ENCODE peak calls at places on chromosomes 7 and 10, in four cellular contexts. One of them, this sample, is unnamed.

GRCh38 chr7:36191292-36191920 is 38.4 kb downstream of the EEPD1 start:
- DNase-seq in hepatocyte: no peak
- DNase-seq in activated CD4-positive, alpha-beta T cell treated with anti-CD3 and anti-CD28 coated beads, Interleukin-2, amount 50 U/mL, for 48 hours: no peak
- DNase-seq in AG09309: peak
- DNase-seq in this sample: no peak

GRCh38 chr10:86632009-86632800 is 22.1 kb upstream of the OPN4 start:
- DNase-seq in hepatocyte: peak
- DNase-seq in activated CD4-positive, alpha-beta T cell treated with anti-CD3 and anti-CD28 coated beads, Interleukin-2, amount 50 U/mL, for 48 hours: no peak
- DNase-seq in AG09309: no peak
- DNase-seq in this sample: peak

GRCh38 chr10:36446873-36447272 is 678.5 kb upstream of the ANKRD30A start:
- DNase-seq in hepatocyte: peak
- DNase-seq in activated CD4-positive, alpha-beta T cell treated with anti-CD3 and anti-CD28 coated beads, Interleukin-2, amount 50 U/mL, for 48 hours: no peak
- DNase-seq in AG09309: no peak
- DNase-seq in this sample: peak

GRCh38 chr10:109894516-109894915 is 28.8 kb downstream of the XPNPEP1 start:
- DNase-seq in hepatocyte: no peak
- DNase-seq in activated CD4-positive, alpha-beta T cell treated with anti-CD3 and anti-CD28 coated beads, Interleukin-2, amount 50 U/mL, for 48 hours: no peak
- DNase-seq in AG09309: peak
- DNase-seq in this sample: no peak

GRCh38 chr10:31320179-31320597 is 1.2 kb downstream of the ZEB1 start:
- DNase-seq in hepatocyte: peak
- DNase-seq in activated CD4-positive, alpha-beta T cell treated with anti-CD3 and anti-CD28 coated beads, Interleukin-2, amount 50 U/mL, for 48 hours: peak
- DNase-seq in AG09309: no peak
- DNase-seq in this sample: peak

GRCh38 chr7:111730476-111731300 is 168.4 kb upstream of the IMMP2L start:
- DNase-seq in hepatocyte: peak
- DNase-seq in activated CD4-positive, alpha-beta T cell treated with anti-CD3 and anti-CD28 coated beads, Interleukin-2, amount 50 U/mL, for 48 hours: no peak
- DNase-seq in AG09309: no peak
- DNase-seq in this sample: peak

GRCh38 chr10:17181751-17182150 is 19.7 kb downstream of the TRDMT1 start:
- DNase-seq in hepatocyte: peak
- DNase-seq in activated CD4-positive, alpha-beta T cell treated with anti-CD3 and anti-CD28 coated beads, Interleukin-2, amount 50 U/mL, for 48 hours: no peak
- DNase-seq in AG09309: no peak
- DNase-seq in this sample: peak

GRCh38 chr10:74825371-74826141 is 844 bp upstream of the KAT6B start:
- DNase-seq in hepatocyte: peak
- DNase-seq in activated CD4-positive, alpha-beta T cell treated with anti-CD3 and anti-CD28 coated beads, Interleukin-2, amount 50 U/mL, for 48 hours: peak
- DNase-seq in AG09309: no peak
- DNase-seq in this sample: peak

GRCh38 chr7:127689194-127689772 is 37.3 kb downstream of the SND1 start:
- DNase-seq in hepatocyte: no peak
- DNase-seq in activated CD4-positive, alpha-beta T cell treated with anti-CD3 and anti-CD28 coated beads, Interleukin-2, amount 50 U/mL, for 48 hours: no peak
- DNase-seq in AG09309: no peak
- DNase-seq in this sample: no peak

GRCh38 chr10:20898851-20899250 is 1.7 kb upstream of the NEBL start:
- DNase-seq in hepatocyte: no peak
- DNase-seq in activated CD4-positive, alpha-beta T cell treated with anti-CD3 and anti-CD28 coated beads, Interleukin-2, amount 50 U/mL, for 48 hours: no peak
- DNase-seq in AG09309: no peak
- DNase-seq in this sample: no peak

GRCh38 chr7:143494622-143495021 is 16.9 kb downstream of the TAS2R41 start:
- DNase-seq in hepatocyte: no peak
- DNase-seq in activated CD4-positive, alpha-beta T cell treated with anti-CD3 and anti-CD28 coated beads, Interleukin-2, amount 50 U/mL, for 48 hours: no peak
- DNase-seq in AG09309: no peak
- DNase-seq in this sample: no peak

GRCh38 chr10:5151076-5151475 is 33.9 kb downstream of the AKR1C8 start:
- DNase-seq in hepatocyte: no peak
- DNase-seq in activated CD4-positive, alpha-beta T cell treated with anti-CD3 and anti-CD28 coated beads, Interleukin-2, amount 50 U/mL, for 48 hours: no peak
- DNase-seq in AG09309: no peak
- DNase-seq in this sample: no peak

GRCh38 chr10:92184977-92185376 is 105.9 kb downstream of the CPEB3 start:
- DNase-seq in hepatocyte: no peak
- DNase-seq in activated CD4-positive, alpha-beta T cell treated with anti-CD3 and anti-CD28 coated beads, Interleukin-2, amount 50 U/mL, for 48 hours: no peak
- DNase-seq in AG09309: no peak
- DNase-seq in this sample: no peak

GRCh38 chr7:1537631-1538412 is 7.3 kb downstream of the MAFK start:
- DNase-seq in hepatocyte: peak
- DNase-seq in activated CD4-positive, alpha-beta T cell treated with anti-CD3 and anti-CD28 coated beads, Interleukin-2, amount 50 U/mL, for 48 hours: no peak
- DNase-seq in AG09309: peak
- DNase-seq in this sample: peak

GRCh38 chr10:101022967-101023705 is 7.8 kb downstream of the PDZD7 start:
- DNase-seq in hepatocyte: no peak
- DNase-seq in activated CD4-positive, alpha-beta T cell treated with anti-CD3 and anti-CD28 coated beads, Interleukin-2, amount 50 U/mL, for 48 hours: no peak
- DNase-seq in AG09309: no peak
- DNase-seq in this sample: no peak

GRCh38 chr7:69757990-69758430 is 159.7 kb downstream of the AUTS2 start:
- DNase-seq in hepatocyte: no peak
- DNase-seq in activated CD4-positive, alpha-beta T cell treated with anti-CD3 and anti-CD28 coated beads, Interleukin-2, amount 50 U/mL, for 48 hours: no peak
- DNase-seq in AG09309: no peak
- DNase-seq in this sample: no peak

GRCh38 chr10:10332786-10333185 is 684.9 kb upstream of the CELF2 start:
- DNase-seq in hepatocyte: no peak
- DNase-seq in activated CD4-positive, alpha-beta T cell treated with anti-CD3 and anti-CD28 coated beads, Interleukin-2, amount 50 U/mL, for 48 hours: no peak
- DNase-seq in AG09309: no peak
- DNase-seq in this sample: no peak

GRCh38 chr10:106978746-106979145 is 185.8 kb downstream of the SORCS1 start:
- DNase-seq in hepatocyte: no peak
- DNase-seq in activated CD4-positive, alpha-beta T cell treated with anti-CD3 and anti-CD28 coated beads, Interleukin-2, amount 50 U/mL, for 48 hours: no peak
- DNase-seq in AG09309: no peak
- DNase-seq in this sample: no peak

GRCh38 chr7:156793334-156793733 is 99.6 kb downstream of the LMBR1 start:
- DNase-seq in hepatocyte: no peak
- DNase-seq in activated CD4-positive, alpha-beta T cell treated with anti-CD3 and anti-CD28 coated beads, Interleukin-2, amount 50 U/mL, for 48 hours: no peak
- DNase-seq in AG09309: no peak
- DNase-seq in this sample: no peak

GRCh38 chr10:133391249-133391635 is 2.7 kb upstream of the MTG1 start:
- DNase-seq in hepatocyte: no peak
- DNase-seq in activated CD4-positive, alpha-beta T cell treated with anti-CD3 and anti-CD28 coated beads, Interleukin-2, amount 50 U/mL, for 48 hours: no peak
- DNase-seq in AG09309: no peak
- DNase-seq in this sample: no peak

GRCh38 chr10:72932259-72933015 is 22.2 kb downstream of the PLA2G12B start:
- DNase-seq in hepatocyte: no peak
- DNase-seq in activated CD4-positive, alpha-beta T cell treated with anti-CD3 and anti-CD28 coated beads, Interleukin-2, amount 50 U/mL, for 48 hours: no peak
- DNase-seq in AG09309: no peak
- DNase-seq in this sample: no peak